ENCODE peak calls at places on chromosomes 3 and 15, in five cellular contexts. One of them, this sample, is unnamed.

GRCh38 chr3:196177567-196177966 is 33.6 kb downstream of the ZDHHC19 start:
- DNase-seq in dorsolateral prefrontal cortex: no peak
- DNase-seq in HFF-Myc: no peak
- DNase-seq in IMR-90: no peak
- DNase-seq in AG09319: no peak
- DNase-seq in this sample: no peak

GRCh38 chr15:99118801-99119546 is 14.1 kb downstream of the SYNM start:
- DNase-seq in AG09319: no peak
- DNase-seq in HFF-Myc: no peak
- DNase-seq in IMR-90: no peak
- DNase-seq in dorsolateral prefrontal cortex: no peak
- DNase-seq in this sample: no peak

GRCh38 chr15:59689626-59690236 is 611 bp upstream of the BNIP2 start:
- DNase-seq in AG09319: no peak
- DNase-seq in IMR-90: peak
- DNase-seq in dorsolateral prefrontal cortex: peak
- DNase-seq in HFF-Myc: peak
- DNase-seq in this sample: peak

GRCh38 chr3:66986406-66986805 is 11.7 kb upstream of the KBTBD8 start:
- DNase-seq in dorsolateral prefrontal cortex: no peak
- DNase-seq in IMR-90: no peak
- DNase-seq in HFF-Myc: no peak
- DNase-seq in AG09319: no peak
- DNase-seq in this sample: no peak

GRCh38 chr3:114595521-114596028 is 301.7 kb downstream of the TIGIT start:
- DNase-seq in HFF-Myc: no peak
- DNase-seq in AG09319: no peak
- DNase-seq in IMR-90: peak
- DNase-seq in dorsolateral prefrontal cortex: no peak
- DNase-seq in this sample: no peak

GRCh38 chr15:51191072-51191665 is 96.5 kb upstream of the TNFAIP8L3 start:
- DNase-seq in dorsolateral prefrontal cortex: no peak
- DNase-seq in AG09319: no peak
- DNase-seq in HFF-Myc: no peak
- DNase-seq in IMR-90: no peak
- DNase-seq in this sample: no peak

GRCh38 chr15:80090879-80091503 is 31.5 kb downstream of the ZFAND6 start:
- DNase-seq in dorsolateral prefrontal cortex: no peak
- DNase-seq in HFF-Myc: no peak
- DNase-seq in AG09319: no peak
- DNase-seq in IMR-90: no peak
- DNase-seq in this sample: no peak

GRCh38 chr15:100405179-100405578 is 63.4 kb upstream of the ADAMTS17 start:
- DNase-seq in dorsolateral prefrontal cortex: no peak
- DNase-seq in IMR-90: no peak
- DNase-seq in HFF-Myc: no peak
- DNase-seq in AG09319: no peak
- DNase-seq in this sample: no peak

GRCh38 chr15:60004019-60004845 is at the start of gene FOXB1:
- DNase-seq in dorsolateral prefrontal cortex: no peak
- DNase-seq in IMR-90: no peak
- DNase-seq in AG09319: no peak
- DNase-seq in HFF-Myc: no peak
- DNase-seq in this sample: peak

GRCh38 chr3:170180107-170180951 is 1.2 kb downstream of the PHC3 start:
- DNase-seq in AG09319: no peak
- DNase-seq in IMR-90: peak
- DNase-seq in HFF-Myc: no peak
- DNase-seq in dorsolateral prefrontal cortex: no peak
- DNase-seq in this sample: no peak

GRCh38 chr3:149934524-149934923 is 36.2 kb downstream of the PFN2 start:
- DNase-seq in AG09319: peak
- DNase-seq in IMR-90: peak
- DNase-seq in dorsolateral prefrontal cortex: no peak
- DNase-seq in HFF-Myc: no peak
- DNase-seq in this sample: no peak

GRCh38 chr15:53665930-53666329 is 93.5 kb downstream of the WDR72 start:
- DNase-seq in HFF-Myc: no peak
- DNase-seq in AG09319: no peak
- DNase-seq in dorsolateral prefrontal cortex: no peak
- DNase-seq in IMR-90: no peak
- DNase-seq in this sample: no peak
- TF ChIP-seq CTCF in HFF-Myc: no peak
- TF ChIP-seq CTCF in AG09319: no peak
- TF ChIP-seq CTCF in dorsolateral prefrontal cortex: peak
- TF ChIP-seq CTCF in IMR-90: no peak
- TF ChIP-seq CTCF in this sample: peak

GRCh38 chr3:119559441-119559963 is at the start of gene CD80:
- DNase-seq in dorsolateral prefrontal cortex: no peak
- DNase-seq in IMR-90: peak
- DNase-seq in AG09319: peak
- DNase-seq in HFF-Myc: peak
- DNase-seq in this sample: no peak
- TF ChIP-seq CTCF in dorsolateral prefrontal cortex: no peak
- TF ChIP-seq CTCF in IMR-90: peak
- TF ChIP-seq CTCF in AG09319: peak
- TF ChIP-seq CTCF in HFF-Myc: peak
- TF ChIP-seq CTCF in this sample: peak

GRCh38 chr15:77419050-77419835 is 661 bp downstream of the PEAK1 start:
- DNase-seq in HFF-Myc: no peak
- DNase-seq in IMR-90: peak
- DNase-seq in AG09319: no peak
- DNase-seq in dorsolateral prefrontal cortex: peak
- DNase-seq in this sample: peak
- TF ChIP-seq CTCF in HFF-Myc: no peak
- TF ChIP-seq CTCF in IMR-90: no peak
- TF ChIP-seq CTCF in AG09319: peak
- TF ChIP-seq CTCF in dorsolateral prefrontal cortex: peak
- TF ChIP-seq CTCF in this sample: peak

GRCh38 chr3:16808393-16809107 is 76.2 kb upstream of the PLCL2 start:
- DNase-seq in IMR-90: no peak
- DNase-seq in AG09319: no peak
- DNase-seq in HFF-Myc: no peak
- DNase-seq in dorsolateral prefrontal cortex: peak
- DNase-seq in this sample: no peak
- TF ChIP-seq CTCF in IMR-90: no peak
- TF ChIP-seq CTCF in AG09319: no peak
- TF ChIP-seq CTCF in HFF-Myc: peak
- TF ChIP-seq CTCF in dorsolateral prefrontal cortex: no peak
- TF ChIP-seq CTCF in this sample: no peak

DNA sequence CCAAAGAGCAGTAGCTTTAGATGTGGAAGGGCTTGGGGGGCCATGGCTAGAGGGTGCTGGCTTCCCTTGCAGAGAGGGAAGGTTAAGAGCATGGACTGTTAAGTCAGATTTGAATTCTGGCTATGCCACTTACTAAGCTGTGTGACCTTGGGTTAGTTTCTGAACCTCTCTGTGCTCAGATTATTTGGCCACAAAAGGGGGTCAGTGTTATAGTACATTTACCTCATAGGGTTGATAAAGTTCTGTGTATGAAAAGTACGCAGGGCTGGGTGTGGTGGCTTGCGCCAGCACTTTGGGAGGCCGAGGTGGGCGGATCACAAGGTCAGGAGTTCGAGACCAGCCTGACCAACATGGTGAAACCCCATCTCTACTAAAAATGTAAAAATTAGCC is 6.8 kb downstream of the VPS18 start:
- DNase-seq in HFF-Myc: no peak
- DNase-seq in AG09319: no peak
- DNase-seq in dorsolateral prefrontal cortex: no peak
- DNase-seq in IMR-90: no peak
- DNase-seq in this sample: no peak
- TF ChIP-seq CTCF in HFF-Myc: no peak
- TF ChIP-seq CTCF in AG09319: no peak
- TF ChIP-seq CTCF in dorsolateral prefrontal cortex: no peak
- TF ChIP-seq CTCF in IMR-90: no peak
- TF ChIP-seq CTCF in this sample: no peak

DNA sequence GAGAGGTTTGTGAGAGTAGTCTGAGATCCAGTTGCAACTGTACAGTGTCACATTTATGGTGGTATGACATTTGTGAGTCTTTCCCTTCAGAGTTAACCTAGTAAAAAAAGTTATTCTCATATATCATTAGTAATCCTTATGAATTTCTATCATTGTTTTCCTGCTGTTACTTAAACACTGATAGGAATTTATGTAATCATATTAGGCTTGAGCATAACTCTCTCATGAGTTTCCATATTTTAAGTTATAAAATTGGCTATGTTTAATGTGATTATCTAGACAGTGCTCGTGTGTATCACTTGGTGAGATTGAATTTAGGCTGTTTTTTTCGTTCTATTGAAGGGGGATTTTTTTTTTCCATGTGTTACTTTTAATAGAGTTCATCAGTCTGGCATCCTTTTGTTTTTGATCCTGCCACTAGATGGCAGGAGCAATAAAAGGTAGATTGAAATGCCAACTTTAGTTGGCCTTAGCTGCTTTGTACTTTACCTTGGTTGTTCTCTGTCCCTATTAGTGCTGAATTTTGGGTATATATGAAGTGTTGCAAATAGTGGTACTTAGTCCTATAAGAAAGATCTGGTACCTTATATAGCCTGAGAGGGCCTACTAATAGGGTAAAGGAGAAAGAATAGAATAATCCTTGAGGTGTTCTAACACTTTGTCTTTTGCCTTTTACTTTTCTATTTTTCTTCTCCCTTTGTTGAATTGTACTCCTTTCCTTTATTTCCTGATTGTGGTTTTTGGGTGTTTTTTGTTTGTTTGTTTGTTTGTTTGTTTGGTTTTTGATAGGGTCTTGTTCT is 17.9 kb downstream of the STT3B start:
- DNase-seq in AG09319: no peak
- DNase-seq in dorsolateral prefrontal cortex: no peak
- DNase-seq in HFF-Myc: no peak
- DNase-seq in IMR-90: peak
- DNase-seq in this sample: no peak
- TF ChIP-seq CTCF in AG09319: peak
- TF ChIP-seq CTCF in dorsolateral prefrontal cortex: peak
- TF ChIP-seq CTCF in HFF-Myc: peak
- TF ChIP-seq CTCF in IMR-90: peak
- TF ChIP-seq CTCF in this sample: peak

DNA sequence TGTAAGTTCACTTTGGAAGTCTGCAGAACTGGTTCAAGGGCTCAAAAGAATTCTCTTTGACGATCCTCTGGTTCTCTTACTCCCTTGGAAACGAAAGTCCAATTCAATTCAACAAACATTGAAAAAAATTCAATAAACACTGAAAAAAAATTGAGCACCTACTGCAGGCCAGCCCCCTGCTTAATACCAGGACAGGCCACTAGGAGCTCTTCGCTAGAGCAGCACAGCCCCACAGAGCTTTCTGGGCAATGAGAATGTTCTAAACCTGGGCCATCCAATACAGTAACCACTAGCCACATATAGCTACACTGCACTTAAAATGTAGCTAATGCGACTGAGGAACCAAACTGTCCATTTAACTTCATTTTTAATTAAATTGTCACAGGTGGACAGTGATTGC is 50.4 kb upstream of the DCLK3 start:
- DNase-seq in AG09319: no peak
- DNase-seq in dorsolateral prefrontal cortex: no peak
- DNase-seq in IMR-90: no peak
- DNase-seq in HFF-Myc: no peak
- DNase-seq in this sample: no peak
- TF ChIP-seq CTCF in AG09319: peak
- TF ChIP-seq CTCF in dorsolateral prefrontal cortex: no peak
- TF ChIP-seq CTCF in IMR-90: peak
- TF ChIP-seq CTCF in HFF-Myc: peak
- TF ChIP-seq CTCF in this sample: peak

This sample was measured in progenitor cell of endocrine pancreas.